ENCODE peak calls at places on chromosomes 12 and 14, in five cellular contexts. One of them, this sample, is unnamed.

GRCh38 chr14:24080888-24081738 is 9.8 kb downstream of the CPNE6 start:
- DNase-seq in thoracic aorta: no peak
- DNase-seq in hepatocyte: peak; percentile 67
- DNase-seq in IMR-90: no peak
- DNase-seq in right cardiac atrium: no peak
- DNase-seq in this sample: peak; percentile 78

GRCh38 chr12:754871-755562 is 2.6 kb downstream of the WNK1 start:
- DNase-seq in hepatocyte: peak; percentile 48
- DNase-seq in thoracic aorta: no peak
- DNase-seq in right cardiac atrium: no peak
- DNase-seq in IMR-90: peak; percentile 81
- DNase-seq in this sample: peak; percentile 49

GRCh38 chr12:52415870-52416750 is 10.0 kb upstream of the KRT82 start:
- DNase-seq in IMR-90: peak; percentile 71
- DNase-seq in hepatocyte: peak; percentile 60
- DNase-seq in right cardiac atrium: peak; percentile 60
- DNase-seq in thoracic aorta: no peak
- DNase-seq in this sample: no peak

GRCh38 chr12:47238665-47239064 is 158.9 kb upstream of the AMIGO2 start:
- DNase-seq in thoracic aorta: no peak
- DNase-seq in IMR-90: peak; percentile 54
- DNase-seq in hepatocyte: no peak
- DNase-seq in right cardiac atrium: no peak
- DNase-seq in this sample: no peak

GRCh38 chr12:59067068-59067467 is 146.8 kb upstream of the LRIG3 start:
- DNase-seq in right cardiac atrium: no peak
- DNase-seq in thoracic aorta: no peak
- DNase-seq in IMR-90: peak; percentile 81
- DNase-seq in hepatocyte: peak; percentile 31
- DNase-seq in this sample: no peak

GRCh38 chr14:96881713-96882112 is 84.5 kb downstream of the VRK1 start:
- DNase-seq in right cardiac atrium: no peak
- DNase-seq in hepatocyte: no peak
- DNase-seq in IMR-90: no peak
- DNase-seq in thoracic aorta: no peak
- DNase-seq in this sample: no peak

GRCh38 chr12:58393152-58393551 is 451.8 kb downstream of the ATP23 start:
- DNase-seq in hepatocyte: no peak
- DNase-seq in IMR-90: peak; percentile 52
- DNase-seq in right cardiac atrium: no peak
- DNase-seq in thoracic aorta: no peak
- DNase-seq in this sample: no peak

GRCh38 chr12:26360062-26360461 is 164.7 kb downstream of the SSPN start:
- DNase-seq in right cardiac atrium: no peak
- DNase-seq in IMR-90: no peak
- DNase-seq in hepatocyte: no peak
- DNase-seq in thoracic aorta: no peak
- DNase-seq in this sample: no peak

GRCh38 chr12:16553457-16553856 is 52.5 kb downstream of the LMO3 start:
- DNase-seq in hepatocyte: no peak
- DNase-seq in thoracic aorta: no peak
- DNase-seq in right cardiac atrium: no peak
- DNase-seq in IMR-90: peak; percentile 62
- DNase-seq in this sample: no peak

GRCh38 chr14:91350813-91351507 is 66.7 kb downstream of the CCDC88C start:
- DNase-seq in IMR-90: no peak
- DNase-seq in right cardiac atrium: no peak
- DNase-seq in hepatocyte: no peak
- DNase-seq in thoracic aorta: no peak
- DNase-seq in this sample: no peak

GRCh38 chr14:37232907-37233481 is 35.3 kb downstream of the MIPOL1 start:
- DNase-seq in thoracic aorta: no peak
- DNase-seq in IMR-90: peak; percentile 69
- DNase-seq in hepatocyte: peak; percentile 51
- DNase-seq in right cardiac atrium: no peak
- DNase-seq in this sample: peak; percentile 48

GRCh38 chr14:90839024-90839888 is 23.0 kb upstream of the TTC7B start:
- DNase-seq in IMR-90: peak; percentile 63
- DNase-seq in thoracic aorta: no peak
- DNase-seq in right cardiac atrium: peak; percentile 64
- DNase-seq in hepatocyte: peak; percentile 3
- DNase-seq in this sample: no peak

GRCh38 chr14:63928744-63929174 is 76.0 kb downstream of the SYNE2 start:
- DNase-seq in thoracic aorta: no peak
- DNase-seq in IMR-90: no peak
- DNase-seq in right cardiac atrium: no peak
- DNase-seq in hepatocyte: no peak
- DNase-seq in this sample: no peak

GRCh38 chr14:104968153-104968527 is 10.0 kb downstream of the AHNAK2 start:
- DNase-seq in thoracic aorta: no peak
- DNase-seq in hepatocyte: peak; percentile 71
- DNase-seq in IMR-90: peak; percentile 35
- DNase-seq in right cardiac atrium: peak; percentile 88
- DNase-seq in this sample: peak; percentile 63

GRCh38 chr12:53550595-53550994 is 43.3 kb upstream of the NPFF start:
- DNase-seq in thoracic aorta: no peak
- DNase-seq in IMR-90: peak; percentile 78
- DNase-seq in hepatocyte: no peak
- DNase-seq in right cardiac atrium: no peak
- DNase-seq in this sample: no peak

GRCh38 chr14:75738192-75738591 is 77.1 kb downstream of the TTLL5 start:
- DNase-seq in IMR-90: peak; percentile 14
- DNase-seq in right cardiac atrium: no peak
- DNase-seq in thoracic aorta: no peak
- DNase-seq in hepatocyte: no peak
- DNase-seq in this sample: no peak

GRCh38 chr14:82251434-82251833 is 717.8 kb upstream of the SEL1L start:
- DNase-seq in right cardiac atrium: no peak
- DNase-seq in IMR-90: no peak
- DNase-seq in hepatocyte: no peak
- DNase-seq in thoracic aorta: no peak
- DNase-seq in this sample: no peak

GRCh38 chr12:13204428-13204827 is 7.9 kb downstream of the EMP1 start:
- DNase-seq in hepatocyte: no peak
- DNase-seq in right cardiac atrium: no peak
- DNase-seq in thoracic aorta: no peak
- DNase-seq in IMR-90: peak; percentile 93
- DNase-seq in this sample: peak; percentile 21

GRCh38 chr12:51911788-51912711 is 4.7 kb downstream of the ACVRL1 start:
- DNase-seq in thoracic aorta: no peak
- DNase-seq in IMR-90: peak; percentile 50
- DNase-seq in right cardiac atrium: peak; percentile 77
- DNase-seq in hepatocyte: no peak
- DNase-seq in this sample: no peak

GRCh38 chr14:61749867-61750266 is 12.4 kb upstream of the SNAPC1 start:
- DNase-seq in hepatocyte: peak; percentile 34
- DNase-seq in right cardiac atrium: no peak
- DNase-seq in thoracic aorta: no peak
- DNase-seq in IMR-90: no peak
- DNase-seq in this sample: no peak

GRCh38 chr12:72296389-72296788 is 24.2 kb downstream of the TRHDE start:
- DNase-seq in hepatocyte: peak; percentile 18
- DNase-seq in thoracic aorta: no peak
- DNase-seq in right cardiac atrium: no peak
- DNase-seq in IMR-90: peak; percentile 91
- DNase-seq in this sample: no peak

GRCh38 chr14:22339277-22339676 is 249.7 kb downstream of the DAD1 start:
- DNase-seq in IMR-90: peak; percentile 83
- DNase-seq in hepatocyte: no peak
- DNase-seq in thoracic aorta: no peak
- DNase-seq in right cardiac atrium: peak; percentile 86
- DNase-seq in this sample: no peak

GRCh38 chr12:41008472-41008871 is 179.6 kb upstream of the PDZRN4 start:
- DNase-seq in IMR-90: no peak
- DNase-seq in right cardiac atrium: no peak
- DNase-seq in hepatocyte: no peak
- DNase-seq in thoracic aorta: no peak
- DNase-seq in this sample: no peak

GRCh38 chr12:25756974-25757665 is 201.4 kb upstream of the RASSF8 start:
- DNase-seq in thoracic aorta: no peak
- DNase-seq in IMR-90: no peak
- DNase-seq in hepatocyte: peak; percentile 25
- DNase-seq in right cardiac atrium: no peak
- DNase-seq in this sample: no peak

GRCh38 chr14:22497671-22498093 is 91.3 kb downstream of the DAD1 start:
- DNase-seq in thoracic aorta: no peak
- DNase-seq in IMR-90: no peak
- DNase-seq in hepatocyte: no peak
- DNase-seq in right cardiac atrium: no peak
- DNase-seq in this sample: no peak

GRCh38 chr14:50758945-50759344 is 72.0 kb downstream of the NIN start:
- DNase-seq in thoracic aorta: no peak
- DNase-seq in right cardiac atrium: no peak
- DNase-seq in hepatocyte: no peak
- DNase-seq in IMR-90: no peak
- DNase-seq in this sample: no peak

GRCh38 chr12:110369992-110370391 is 33.5 kb downstream of the ANAPC7 start:
- DNase-seq in right cardiac atrium: no peak
- DNase-seq in thoracic aorta: no peak
- DNase-seq in IMR-90: no peak
- DNase-seq in hepatocyte: no peak
- DNase-seq in this sample: no peak

GRCh38 chr12:110371408-110372055 is 32.0 kb downstream of the ANAPC7 start:
- DNase-seq in right cardiac atrium: no peak
- DNase-seq in IMR-90: no peak
- DNase-seq in thoracic aorta: no peak
- DNase-seq in hepatocyte: no peak
- DNase-seq in this sample: no peak

GRCh38 chr12:110372056-110372425 is 31.5 kb downstream of the ANAPC7 start:
- DNase-seq in IMR-90: no peak
- DNase-seq in thoracic aorta: no peak
- DNase-seq in right cardiac atrium: no peak
- DNase-seq in hepatocyte: no peak
- DNase-seq in this sample: no peak

GRCh38 chr12:110373025-110373876 is 30.3 kb downstream of the ANAPC7 start:
- DNase-seq in thoracic aorta: no peak
- DNase-seq in hepatocyte: no peak
- DNase-seq in right cardiac atrium: peak; percentile 40
- DNase-seq in IMR-90: no peak
- DNase-seq in this sample: no peak

GRCh38 chr12:110370732-110371141 is 32.8 kb downstream of the ANAPC7 start:
- DNase-seq in right cardiac atrium: no peak
- DNase-seq in hepatocyte: no peak
- DNase-seq in thoracic aorta: no peak
- DNase-seq in IMR-90: no peak
- DNase-seq in this sample: no peak
- H3K27ac ChIP-seq in right cardiac atrium: no peak overlapping the region
- H3K27ac ChIP-seq in hepatocyte: no peak overlapping the region
- H3K27ac ChIP-seq in thoracic aorta: no peak overlapping the region
- H3K27ac ChIP-seq in IMR-90: no peak overlapping the region
- H3K27ac ChIP-seq in this sample: peak overlapping the region; percentile 46

GRCh38 chr12:89932950-89933349 is 224.3 kb upstream of the ATP2B1 start:
- DNase-seq in thoracic aorta: no peak
- DNase-seq in right cardiac atrium: no peak
- DNase-seq in hepatocyte: no peak
- DNase-seq in IMR-90: peak; percentile 47
- DNase-seq in this sample: no peak

GRCh38 chr12:89927226-89927698 is 218.6 kb upstream of the ATP2B1 start:
- DNase-seq in IMR-90: no peak
- DNase-seq in thoracic aorta: no peak
- DNase-seq in hepatocyte: no peak
- DNase-seq in right cardiac atrium: no peak
- DNase-seq in this sample: no peak

GRCh38 chr12:89924191-89924590 is 215.6 kb upstream of the ATP2B1 start:
- DNase-seq in hepatocyte: no peak
- DNase-seq in right cardiac atrium: no peak
- DNase-seq in thoracic aorta: no peak
- DNase-seq in IMR-90: no peak
- DNase-seq in this sample: no peak

GRCh38 chr12:89933911-89934310 is 225.3 kb upstream of the ATP2B1 start:
- DNase-seq in right cardiac atrium: no peak
- DNase-seq in hepatocyte: no peak
- DNase-seq in IMR-90: peak; percentile 34
- DNase-seq in thoracic aorta: no peak
- DNase-seq in this sample: no peak

GRCh38 chr12:89928467-89928866 is 219.8 kb upstream of the ATP2B1 start:
- DNase-seq in IMR-90: no peak
- DNase-seq in hepatocyte: no peak
- DNase-seq in right cardiac atrium: no peak
- DNase-seq in thoracic aorta: no peak
- DNase-seq in this sample: no peak
- H3K4me1 ChIP-seq in IMR-90: no peaks in the 10 kb centered on the region
- H3K4me1 ChIP-seq in hepatocyte: no peaks in the 10 kb centered on the region
- H3K4me1 ChIP-seq in right cardiac atrium: no peaks in the 10 kb centered on the region
- H3K4me1 ChIP-seq in thoracic aorta: no peaks in the 10 kb centered on the region
- H3K4me1 ChIP-seq in this sample: peaks cover 8% of the 10 kb centered on the region

DNA sequence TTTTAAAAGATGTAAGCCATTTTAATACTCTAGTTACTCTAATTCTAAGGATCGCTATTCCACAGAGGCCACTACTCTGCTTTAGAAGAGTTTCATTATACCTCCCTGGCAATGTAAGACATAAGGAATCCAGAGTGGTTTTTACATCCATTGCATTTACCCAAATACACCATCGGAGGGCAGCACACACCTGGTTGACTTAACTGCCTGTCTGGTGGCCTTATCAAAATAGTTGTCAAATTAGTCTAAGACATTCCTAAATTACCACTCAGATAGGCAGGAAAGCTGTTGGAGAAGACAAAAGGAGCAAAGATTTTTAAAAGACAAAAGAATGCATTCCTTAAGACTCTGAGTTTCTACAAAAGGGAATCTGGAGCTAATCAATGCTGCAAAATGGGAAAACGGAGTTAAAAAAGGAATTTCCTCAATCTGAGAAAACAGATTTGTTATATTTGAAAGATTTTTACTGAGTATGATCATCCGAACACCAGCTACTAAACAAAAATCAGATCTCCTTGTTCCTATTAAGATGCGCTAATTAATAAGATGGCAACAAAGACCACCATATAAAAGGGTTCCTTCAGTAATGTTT is 33.8 kb upstream of the FGD4 start:
- DNase-seq in right cardiac atrium: no peak
- DNase-seq in thoracic aorta: no peak
- DNase-seq in hepatocyte: peak; percentile 78
- DNase-seq in IMR-90: peak; percentile 82
- DNase-seq in this sample: peak; percentile 76
- H3K4me3 ChIP-seq in right cardiac atrium: no peak overlapping the region
- H3K4me3 ChIP-seq in thoracic aorta: no peak overlapping the region
- H3K4me3 ChIP-seq in hepatocyte: no peak overlapping the region
- H3K4me3 ChIP-seq in IMR-90: no peak overlapping the region
- H3K4me3 ChIP-seq in this sample: no peak overlapping the region

DNA sequence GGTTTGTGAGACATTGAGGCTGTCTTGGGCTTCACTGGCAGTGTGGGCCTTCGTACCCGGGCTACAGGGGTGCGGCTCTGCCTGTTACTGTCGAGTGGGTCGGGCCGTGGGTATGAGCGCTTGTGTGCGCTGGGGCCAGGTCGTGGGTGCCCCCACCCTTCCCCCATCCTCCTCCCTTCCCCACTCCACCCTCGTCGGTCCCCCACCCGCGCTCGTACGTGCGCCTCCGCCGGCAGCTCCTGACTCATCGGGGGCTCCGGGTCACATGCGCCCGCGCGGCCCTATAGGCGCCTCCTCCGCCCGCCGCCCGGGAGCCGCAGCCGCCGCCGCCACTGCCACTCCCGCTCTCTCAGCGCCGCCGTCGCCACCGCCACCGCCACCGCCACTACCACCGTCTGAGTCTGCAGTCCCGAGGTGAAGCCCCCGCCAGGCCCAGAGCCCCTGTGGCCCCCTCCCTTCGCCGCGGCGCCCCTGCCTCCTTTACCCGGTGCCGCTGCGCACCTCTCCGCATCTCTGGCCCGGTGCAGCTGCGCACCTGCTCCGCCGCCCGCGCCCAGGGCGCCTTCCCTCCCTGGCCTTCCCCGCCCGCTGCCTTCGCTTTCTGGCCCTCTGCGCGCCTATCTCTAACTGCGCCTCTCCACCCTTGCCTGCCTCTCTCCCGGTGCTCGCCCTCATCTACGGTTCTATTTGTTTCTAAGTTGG is at the start of gene ENO2:
- DNase-seq in right cardiac atrium: peak; percentile 87
- DNase-seq in IMR-90: peak; percentile 63
- DNase-seq in thoracic aorta: peak; percentile 60
- DNase-seq in hepatocyte: peak; percentile 86
- DNase-seq in this sample: peak; percentile 79
- H3K27ac ChIP-seq in right cardiac atrium: peak within 1 kb of the TSS; percentile 54
- H3K27ac ChIP-seq in IMR-90: peak within 1 kb of the TSS; percentile 87
- H3K27ac ChIP-seq in thoracic aorta: peak within 1 kb of the TSS; percentile 94
- H3K27ac ChIP-seq in hepatocyte: peak within 1 kb of the TSS; percentile 48
- H3K27ac ChIP-seq in this sample: no peak within 1 kb of the TSS